ENCODE peak calls at places on chromosomes 16 and 17, in six cellular contexts. F is H9, P is mesenchymal stem cell, D is fibroblast of lung, O is mesendoderm, S is endodermal cell. Q is an unnamed sample.

GRCh38 chr17:42883802-42884553 is 16.6 kb upstream of the G6PC1 start:
- DNase-seq in S (no peak), F (no peak), O (no peak), P (no peak), D (no peak), Q (peak)

GRCh38 chr17:34519286-34519685 is 60.1 kb upstream of the TMEM132E start:
- DNase-seq in O (peak), F (peak), P (no peak), D (no peak), S (peak), Q (no peak)

GRCh38 chr17:81865733-81866439 is 5.3 kb downstream of the ARHGDIA start:
- DNase-seq in P (peak), D (no peak), S (no peak), O (no peak), F (peak), Q (peak)

GRCh38 chr16:4338125-4338582 is 13.0 kb downstream of the PAM16 start:
- DNase-seq in S (no peak), F (no peak), O (no peak), D (no peak), P (no peak), Q (no peak)

GRCh38 chr17:12813680-12814079 is 24.4 kb downstream of the ARHGAP44 start:
- DNase-seq in F (no peak), P (no peak), D (no peak), S (no peak), O (no peak), Q (no peak)

GRCh38 chr16:78289368-78289767 is 189.9 kb downstream of the WWOX start:
- DNase-seq in F (no peak), S (no peak), O (no peak), D (no peak), P (no peak), Q (no peak)

GRCh38 chr17:44628234-44629188 is 27.8 kb upstream of the MEIOC start:
- DNase-seq in S (peak), O (peak), F (peak), P (peak), D (peak), Q (peak)

GRCh38 chr17:69363488-69364210 is 36.7 kb upstream of the ABCA5 start:
- DNase-seq in O (no peak), F (no peak), P (no peak), D (no peak), S (no peak), Q (no peak)

GRCh38 chr17:46979023-46979870 is at the start of gene RPRML:
- DNase-seq in D (peak), P (peak), F (peak), S (peak), O (peak), Q (peak)

GRCh38 chr17:49018116-49018612 is 21.0 kb downstream of the IGF2BP1 start:
- DNase-seq in O (no peak), D (no peak), F (peak), P (no peak), S (peak), Q (no peak)

GRCh38 chr16:78364501-78364900 is 265.0 kb downstream of the WWOX start:
- DNase-seq in O (no peak), S (no peak), P (peak), D (no peak), F (no peak), Q (no peak)

GRCh38 chr17:59361916-59362810 is 30.7 kb downstream of the YPEL2 start:
- DNase-seq in D (peak), F (no peak), P (peak), S (no peak), O (no peak), Q (no peak)

GRCh38 chr17:45410144-45411091 is 22.3 kb downstream of the ARHGAP27 start:
- DNase-seq in D (no peak), P (no peak), O (no peak), F (no peak), S (peak), Q (peak)

GRCh38 chr17:32873114-32873513 is 3.8 kb downstream of the MYO1D start:
- DNase-seq in S (no peak), F (no peak), P (no peak), O (no peak), D (no peak), Q (no peak)

GRCh38 chr17:50920041-50920410 is 53.9 kb upstream of the TOB1 start:
- DNase-seq in S (no peak), O (no peak), D (no peak), P (no peak), F (no peak), Q (no peak)
- H3K9ac ChIP-seq in S (no peak), O (no peak), D (peak), P (peak), F (no peak), Q (no peak)

DNA sequence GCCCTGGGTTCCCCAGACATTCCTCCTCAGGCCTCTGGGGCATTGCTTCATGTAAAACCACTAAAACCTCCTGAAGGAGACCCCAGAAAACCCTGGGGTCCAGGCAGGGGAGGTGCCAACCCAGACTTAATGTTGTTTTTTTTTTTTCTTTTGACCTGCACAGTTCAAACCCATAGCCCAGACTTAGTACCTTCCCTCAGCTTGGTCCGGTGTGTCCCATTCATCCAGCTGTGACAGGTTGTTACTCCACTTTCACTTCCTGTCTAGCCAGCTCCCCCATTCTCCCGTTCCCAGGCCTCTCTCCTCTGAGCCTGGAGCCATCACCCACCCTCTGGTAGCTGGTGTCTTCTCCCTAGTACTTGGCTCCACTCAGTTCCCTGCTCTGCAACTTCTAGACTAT is 4.8 kb downstream of the CDR2L start:
- DNase-seq in D (no peak), F (no peak), S (no peak), P (peak), O (no peak), Q (no peak)
- H3K9ac ChIP-seq in D (no peak), F (no peak), S (no peak), P (no peak), O (no peak), Q (peak)

GRCh38 chr16:75044800-75045361 is 46.1 kb downstream of the ZNRF1 start:
- DNase-seq in S (no peak), F (no peak), D (peak), O (no peak), P (no peak), Q (no peak)

GRCh38 chr16:75042423-75043174 is 43.8 kb downstream of the ZNRF1 start:
- DNase-seq in D (no peak), S (no peak), F (no peak), P (no peak), O (no peak), Q (no peak)

GRCh38 chr16:75048051-75048450 is 49.2 kb downstream of the ZNRF1 start:
- DNase-seq in O (no peak), P (no peak), D (peak), F (no peak), S (no peak), Q (no peak)

GRCh38 chr16:75043175-75043937 is 44.5 kb downstream of the ZNRF1 start:
- DNase-seq in F (no peak), O (no peak), S (no peak), P (no peak), D (peak), Q (no peak)

GRCh38 chr16:75045424-75045823 is 46.6 kb downstream of the ZNRF1 start:
- DNase-seq in S (no peak), F (no peak), O (no peak), D (no peak), P (no peak), Q (no peak)
- H3K9ac ChIP-seq in S (no peak), F (no peak), O (no peak), D (no peak), P (no peak), Q (no peak)

DNA sequence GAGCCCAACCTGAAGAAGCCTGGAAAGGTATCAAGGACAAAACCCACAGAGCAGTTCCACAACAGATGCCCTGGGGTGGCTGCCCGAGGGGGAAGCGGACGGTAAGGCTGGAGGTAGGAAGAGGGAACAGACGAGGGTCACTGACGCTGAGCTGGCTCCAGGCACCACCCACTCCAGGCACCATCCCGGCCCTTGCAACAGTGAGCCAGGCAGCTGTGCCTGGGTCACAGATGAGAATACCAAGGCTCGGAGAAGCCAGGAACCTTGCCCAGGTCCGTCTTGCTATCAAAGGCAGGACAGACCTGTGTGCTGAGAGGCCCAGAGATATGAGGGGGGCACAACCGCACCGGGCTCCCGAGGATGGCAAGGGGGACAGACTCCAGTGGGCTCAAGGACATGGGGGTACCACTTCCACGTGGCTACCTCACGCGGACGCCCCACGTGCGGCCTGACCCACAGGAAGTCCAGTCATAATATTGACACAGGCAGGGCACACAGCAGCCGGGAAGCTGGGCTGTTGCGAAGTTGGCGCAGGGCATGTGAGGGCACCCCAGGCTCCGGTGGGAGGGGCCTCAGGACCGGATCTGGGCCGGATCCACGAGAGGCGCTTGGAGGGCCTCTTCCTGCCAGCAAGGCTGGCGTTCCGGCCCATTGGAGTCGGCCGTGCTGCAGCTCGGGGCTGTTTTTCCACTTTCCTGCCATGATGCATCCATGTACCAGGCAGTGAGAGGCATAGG is 29.9 kb downstream of the PEMT start:
- DNase-seq in S (no peak), P (no peak), D (no peak), O (no peak), F (no peak), Q (peak)
- H3K9ac ChIP-seq in S (no peak), P (no peak), D (no peak), O (no peak), F (no peak), Q (peak)

GRCh38 chr17:11618861-11619566 is 20.7 kb downstream of the DNAH9 start:
- DNase-seq in S (no peak), D (no peak), F (no peak), O (no peak), P (no peak), Q (no peak)
- H3K9ac ChIP-seq in S (no peak), D (no peak), F (no peak), O (no peak), P (no peak), Q (no peak)

Q was measured in kidney.